ENCODE peak calls at places on chromosomes 7 and 10, in six cellular contexts. One of them, this sample, is unnamed.

GRCh38 chr10:49474901-49475300 is 64.0 kb downstream of the ERCC6 start:
- DNase-seq in NCI-H1930: no peak
- DNase-seq in NCI-H2171 treated with DMSO at 0.1 percent for 48 hours: no peak
- DNase-seq in putamen: no peak
- DNase-seq in kidney tubule cell: peak
- DNase-seq in KG1: no peak
- DNase-seq in this sample: no peak

GRCh38 chr10:76939862-76940495 is 697.6 kb downstream of the KCNMA1 start:
- DNase-seq in putamen: no peak
- DNase-seq in KG1: no peak
- DNase-seq in NCI-H1930: no peak
- DNase-seq in kidney tubule cell: no peak
- DNase-seq in NCI-H2171 treated with DMSO at 0.1 percent for 48 hours: no peak
- DNase-seq in this sample: peak

GRCh38 chr7:92778972-92779371 is 57.4 kb downstream of the CDK6 start:
- DNase-seq in kidney tubule cell: peak
- DNase-seq in putamen: no peak
- DNase-seq in NCI-H2171 treated with DMSO at 0.1 percent for 48 hours: no peak
- DNase-seq in KG1: no peak
- DNase-seq in NCI-H1930: no peak
- DNase-seq in this sample: no peak

GRCh38 chr10:44995914-44996633 is 4.6 kb upstream of the ZNF22 start:
- DNase-seq in KG1: no peak
- DNase-seq in putamen: peak
- DNase-seq in NCI-H2171 treated with DMSO at 0.1 percent for 48 hours: no peak
- DNase-seq in kidney tubule cell: no peak
- DNase-seq in NCI-H1930: no peak
- DNase-seq in this sample: no peak

GRCh38 chr7:156318426-156318825 is 322.1 kb upstream of the RNF32 start:
- DNase-seq in KG1: no peak
- DNase-seq in NCI-H2171 treated with DMSO at 0.1 percent for 48 hours: no peak
- DNase-seq in kidney tubule cell: no peak
- DNase-seq in putamen: no peak
- DNase-seq in NCI-H1930: no peak
- DNase-seq in this sample: no peak

GRCh38 chr10:107855933-107856332 is 691.4 kb upstream of the SORCS1 start:
- DNase-seq in KG1: no peak
- DNase-seq in kidney tubule cell: no peak
- DNase-seq in NCI-H1930: no peak
- DNase-seq in NCI-H2171 treated with DMSO at 0.1 percent for 48 hours: no peak
- DNase-seq in putamen: no peak
- DNase-seq in this sample: no peak

GRCh38 chr10:48895198-48895720 is 44.4 kb downstream of the LRRC18 start:
- DNase-seq in NCI-H1930: no peak
- DNase-seq in KG1: no peak
- DNase-seq in putamen: no peak
- DNase-seq in NCI-H2171 treated with DMSO at 0.1 percent for 48 hours: no peak
- DNase-seq in kidney tubule cell: no peak
- DNase-seq in this sample: no peak

GRCh38 chr7:106358103-106358663 is 73.4 kb upstream of the NAMPT start:
- DNase-seq in NCI-H1930: no peak
- DNase-seq in kidney tubule cell: peak
- DNase-seq in putamen: no peak
- DNase-seq in NCI-H2171 treated with DMSO at 0.1 percent for 48 hours: no peak
- DNase-seq in KG1: no peak
- DNase-seq in this sample: no peak

GRCh38 chr7:36604801-36605200 is 119.5 kb downstream of the AOAH start:
- DNase-seq in KG1: no peak
- DNase-seq in putamen: no peak
- DNase-seq in NCI-H2171 treated with DMSO at 0.1 percent for 48 hours: no peak
- DNase-seq in kidney tubule cell: peak
- DNase-seq in NCI-H1930: no peak
- DNase-seq in this sample: no peak

GRCh38 chr7:7208524-7208923 is 26.2 kb downstream of the C1GALT1 start:
- DNase-seq in KG1: no peak
- DNase-seq in NCI-H1930: no peak
- DNase-seq in kidney tubule cell: no peak
- DNase-seq in NCI-H2171 treated with DMSO at 0.1 percent for 48 hours: no peak
- DNase-seq in putamen: no peak
- DNase-seq in this sample: no peak

GRCh38 chr7:92520024-92520423 is 8.3 kb downstream of the PEX1 start:
- DNase-seq in putamen: no peak
- DNase-seq in NCI-H1930: no peak
- DNase-seq in kidney tubule cell: no peak
- DNase-seq in KG1: no peak
- DNase-seq in NCI-H2171 treated with DMSO at 0.1 percent for 48 hours: no peak
- DNase-seq in this sample: no peak

GRCh38 chr7:154441811-154442210 is 389.6 kb downstream of the DPP6 start:
- DNase-seq in NCI-H2171 treated with DMSO at 0.1 percent for 48 hours: no peak
- DNase-seq in NCI-H1930: no peak
- DNase-seq in putamen: no peak
- DNase-seq in KG1: no peak
- DNase-seq in kidney tubule cell: no peak
- DNase-seq in this sample: no peak

GRCh38 chr7:24158976-24159375 is 125.0 kb upstream of the NPY start:
- DNase-seq in putamen: no peak
- DNase-seq in NCI-H2171 treated with DMSO at 0.1 percent for 48 hours: no peak
- DNase-seq in KG1: no peak
- DNase-seq in NCI-H1930: no peak
- DNase-seq in kidney tubule cell: no peak
- DNase-seq in this sample: no peak

GRCh38 chr10:36671607-36672006 is 453.8 kb upstream of the ANKRD30A start:
- DNase-seq in NCI-H1930: no peak
- DNase-seq in kidney tubule cell: no peak
- DNase-seq in NCI-H2171 treated with DMSO at 0.1 percent for 48 hours: no peak
- DNase-seq in KG1: no peak
- DNase-seq in putamen: no peak
- DNase-seq in this sample: no peak

GRCh38 chr10:51073035-51073434 is 1.3 kb upstream of the PRKG1 start:
- DNase-seq in NCI-H2171 treated with DMSO at 0.1 percent for 48 hours: no peak
- DNase-seq in KG1: no peak
- DNase-seq in NCI-H1930: no peak
- DNase-seq in kidney tubule cell: no peak
- DNase-seq in putamen: no peak
- DNase-seq in this sample: no peak

GRCh38 chr10:2963889-2964631 is 103.3 kb upstream of the PFKP start:
- DNase-seq in NCI-H1930: no peak
- DNase-seq in putamen: no peak
- DNase-seq in NCI-H2171 treated with DMSO at 0.1 percent for 48 hours: no peak
- DNase-seq in KG1: no peak
- DNase-seq in kidney tubule cell: no peak
- DNase-seq in this sample: no peak

This sample was measured in NCI-H187.